ENCODE peak calls at places on chromosomes 2 and 18, in ten cellular contexts. J is HepG2; P is spleen; I is CD4-positive, alpha-beta memory T cell; L is GM23248; A is adrenal gland; Q is thyroid gland; Z is dorsolateral prefrontal cortex; K is AG04450; U is CD8-positive, alpha-beta memory T cell. V is an unnamed sample.

GRCh38 chr18:3164381-3164780 is 55.4 kb downstream of the MYOM1 start:
- DNase-seq in J (no peak), P (no peak), I (no peak), L (no peak), A (no peak), Q (no peak), Z (no peak), K (no peak), U (no peak), V (no peak)

GRCh38 chr2:238942080-238942761 is 94.3 kb downstream of the TWIST2 start:
- DNase-seq in J (no peak), P (peak; percentile 62), I (no peak), L (no peak), A (peak; percentile 41), Q (no peak), Z (no peak), K (no peak), U (no peak), V (no peak)

GRCh38 chr2:204177977-204178522 is 241.5 kb downstream of the ICOS start:
- DNase-seq in J (peak; percentile 35), P (peak; percentile 76), I (peak; percentile 65), L (peak; percentile 30), A (peak; percentile 72), Q (peak; percentile 30), Z (no peak), K (no peak), U (peak; percentile 49), V (no peak)

GRCh38 chr2:1614564-1614963 is 129.8 kb downstream of the PXDN start:
- DNase-seq in J (no peak), P (peak; percentile 78), I (no peak), L (no peak), A (no peak), Q (no peak), Z (no peak), K (no peak), U (no peak), V (no peak)

GRCh38 chr2:36549063-36549662 is 48.8 kb downstream of the FEZ2 start:
- DNase-seq in J (no peak), P (no peak), I (no peak), L (no peak), A (no peak), Q (no peak), Z (no peak), K (no peak), U (no peak), V (no peak)

GRCh38 chr2:188813846-188814245 is 160.3 kb upstream of the COL3A1 start:
- DNase-seq in J (no peak), P (no peak), I (no peak), L (peak; percentile 30), A (no peak), Q (no peak), Z (no peak), K (no peak), U (no peak), V (no peak)

GRCh38 chr18:58321986-58322385 is 278.0 kb downstream of the NEDD4L start:
- DNase-seq in J (peak; percentile 50), P (no peak), I (peak; percentile 45), L (peak; percentile 94), A (peak; percentile 89), Q (peak; percentile 74), Z (peak; percentile 46), K (no peak), U (peak; percentile 6), V (peak; percentile 68)

GRCh38 chr2:145961846-145962245 is 1441.9 kb upstream of the ZEB2 start:
- DNase-seq in J (no peak), P (no peak), I (no peak), L (peak; percentile 53), A (no peak), Q (no peak), Z (no peak), K (no peak), U (no peak), V (no peak)

GRCh38 chr2:45649855-45650806 is 1.3 kb upstream of the PRKCE start:
- DNase-seq in J (peak; percentile 64), P (peak; percentile 93), I (no peak), L (peak; percentile 78), A (peak; percentile 87), Q (peak; percentile 82), Z (peak; percentile 44), K (no peak), U (peak; percentile 48), V (no peak)

GRCh38 chr2:223937535-223937934 is 7.6 kb downstream of the WDFY1 start:
- DNase-seq in J (no peak), P (no peak), I (no peak), L (no peak), A (no peak), Q (no peak), Z (no peak), K (no peak), U (no peak), V (no peak)

GRCh38 chr2:218032336-218033171 is 29.8 kb upstream of the TNS1 start:
- DNase-seq in J (no peak), P (no peak), I (no peak), L (no peak), A (peak; percentile 67), Q (no peak), Z (no peak), K (no peak), U (no peak), V (no peak)

GRCh38 chr2:62344472-62344871 is 148.6 kb downstream of the B3GNT2 start:
- DNase-seq in J (no peak), P (no peak), I (no peak), L (peak; percentile 29), A (no peak), Q (peak; percentile 37), Z (no peak), K (no peak), U (no peak), V (peak; percentile 79)

DNA sequence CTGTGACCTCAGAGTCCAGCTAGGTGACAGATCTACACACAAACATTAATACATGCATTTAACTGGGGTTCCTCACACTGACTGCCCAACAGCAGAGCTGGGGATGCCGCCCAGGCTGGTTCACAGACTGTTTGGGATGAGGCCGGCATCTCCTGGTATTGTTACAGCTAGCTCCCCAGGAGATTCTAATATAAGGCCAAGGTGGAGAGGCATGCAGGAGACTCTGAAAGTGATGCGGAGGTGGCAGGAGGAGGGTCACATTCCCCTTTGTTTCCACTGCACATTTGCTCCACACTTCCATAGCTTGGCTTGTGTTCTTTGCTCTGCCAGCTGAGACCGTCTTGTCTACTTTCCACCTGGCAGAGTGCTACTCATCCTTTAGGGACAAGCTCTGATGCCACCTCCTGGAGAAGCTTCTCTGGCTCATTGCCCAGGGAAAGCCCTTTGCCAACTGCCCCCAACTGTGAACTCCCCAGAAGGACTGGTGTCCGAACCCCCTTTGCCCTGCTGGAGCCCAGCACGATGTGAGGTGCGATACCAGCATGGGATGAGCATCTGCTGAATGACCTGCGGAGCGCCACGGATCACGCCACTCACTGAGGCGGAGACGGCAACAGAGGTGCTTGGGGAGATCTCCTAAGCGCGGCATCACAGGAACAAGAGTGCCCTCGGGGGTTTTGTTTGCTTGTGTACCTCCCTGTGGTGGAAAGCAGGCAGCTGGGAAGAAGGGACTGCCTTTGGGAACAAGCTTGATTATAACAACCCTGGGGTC is 88.8 kb downstream of the UXS1 start:
- DNase-seq in J (no peak), P (no peak), I (no peak), L (no peak), A (peak; percentile 46), Q (no peak), Z (no peak), K (no peak), U (no peak), V (no peak)
- H3K27ac ChIP-seq in J (no peak overlapping the region), P (no peak overlapping the region), I (no peak overlapping the region), L (no peak overlapping the region), A (no peak overlapping the region), Q (no peak overlapping the region), Z (no peak overlapping the region), K (no peak overlapping the region), U (no peak overlapping the region), V (no peak overlapping the region)

DNA sequence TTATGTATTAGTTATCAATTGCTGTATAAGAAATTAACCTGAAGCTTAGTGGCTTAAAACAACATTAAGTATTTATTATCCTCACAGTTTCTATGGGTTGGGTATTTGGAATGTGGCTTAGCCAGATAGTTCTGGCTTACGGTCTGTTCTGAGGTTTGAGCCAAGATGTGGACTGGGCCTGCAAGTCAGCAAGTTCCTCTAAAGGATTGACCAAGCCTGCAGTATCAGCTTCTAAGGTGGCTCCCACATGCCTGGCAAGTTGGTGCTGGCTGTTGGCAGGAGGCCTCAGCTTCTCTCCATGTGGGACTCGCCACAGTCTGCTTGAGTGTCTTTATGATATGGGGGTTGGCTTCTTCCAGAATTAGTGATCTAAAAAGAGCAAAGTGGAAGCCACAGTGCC is 45.0 kb upstream of the TCF4 start:
- DNase-seq in J (no peak), P (no peak), I (no peak), L (peak; percentile 5), A (no peak), Q (no peak), Z (no peak), K (no peak), U (no peak), V (peak; percentile 94)
- H3K27ac ChIP-seq in J (no peak overlapping the region), P (no peak overlapping the region), I (no peak overlapping the region), L (no peak overlapping the region), A (no peak overlapping the region), Q (no peak overlapping the region), Z (no peak overlapping the region), K (no peak overlapping the region), U (no peak overlapping the region), V (peak overlapping the region; percentile 75)

GRCh38 chr2:33334083-33334482 is 142.4 kb upstream of the RASGRP3 start:
- DNase-seq in J (no peak), P (no peak), I (no peak), L (no peak), A (no peak), Q (no peak), Z (no peak), K (no peak), U (no peak), V (no peak)

GRCh38 chr2:33337385-33337784 is 139.1 kb upstream of the RASGRP3 start:
- DNase-seq in J (no peak), P (no peak), I (no peak), L (no peak), A (no peak), Q (no peak), Z (no peak), K (no peak), U (no peak), V (no peak)

GRCh38 chr2:33336036-33336625 is 140.3 kb upstream of the RASGRP3 start:
- DNase-seq in J (no peak), P (no peak), I (no peak), L (no peak), A (no peak), Q (no peak), Z (no peak), K (no peak), U (no peak), V (no peak)

GRCh38 chr2:33333433-33333832 is 143.0 kb upstream of the RASGRP3 start:
- DNase-seq in J (no peak), P (no peak), I (no peak), L (no peak), A (no peak), Q (no peak), Z (no peak), K (no peak), U (no peak), V (no peak)
- H3K27ac ChIP-seq in J (no peak overlapping the region), P (no peak overlapping the region), I (no peak overlapping the region), L (no peak overlapping the region), A (no peak overlapping the region), Q (no peak overlapping the region), Z (no peak overlapping the region), K (no peak overlapping the region), U (no peak overlapping the region), V (no peak overlapping the region)

DNA sequence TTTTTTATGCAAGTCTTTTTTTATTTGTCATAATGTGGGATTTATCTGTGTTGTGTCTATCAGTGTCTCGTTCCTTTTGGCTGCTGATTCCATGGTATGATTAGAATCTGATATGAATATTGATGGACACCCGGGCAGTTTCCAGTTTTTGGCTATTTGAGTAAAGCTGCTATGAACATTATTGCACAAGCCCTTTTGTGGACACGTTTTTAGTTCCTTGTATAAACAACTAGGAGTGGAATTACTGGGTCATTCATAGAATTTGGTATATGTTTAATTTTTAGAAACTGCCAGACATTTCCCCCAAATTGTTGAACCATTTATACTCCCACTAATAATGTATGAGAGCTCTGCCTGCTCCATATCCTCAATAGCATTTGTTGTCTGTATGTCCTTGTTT is 26.6 kb downstream of the HK2 start:
- DNase-seq in J (no peak), P (no peak), I (no peak), L (no peak), A (no peak), Q (no peak), Z (no peak), K (no peak), U (no peak), V (no peak)
- H3K27ac ChIP-seq in J (no peak overlapping the region), P (no peak overlapping the region), I (no peak overlapping the region), L (no peak overlapping the region), A (no peak overlapping the region), Q (no peak overlapping the region), Z (no peak overlapping the region), K (no peak overlapping the region), U (no peak overlapping the region), V (no peak overlapping the region)